ENCODE peak calls at places on chromosome 22, in seven cellular contexts. V is activated CD8-positive, alpha-beta T cell treated with anti-CD3 and anti-CD28 coated beads, Interleukin-2, amount 10 ng/mL, durations not matched to agents 7 days and 5 days; C is activated T-cell treated with anti-CD3 and anti-CD28 coated beads for 1 hour; I is stimulated activated CD4-positive, alpha-beta T cell treated with anti-CD3 and anti-CD28 coated beads, Interleukin-15, amount 100 ng/mL, for 24 hours; J is HEK293T; A is NK-92 treated with Interleukin-12 subunit alpha and Interleukin-12 subunit beta, amount 100 ng/mL, for 24 hours; F is IMR-90. R is an unnamed sample.

GRCh38 chr22:50314081-50314454 is 6.6 kb upstream of the PLXNB2 start:
- DNase-seq in J (no peak), F (no peak), V (no peak), C (no peak), A (no peak), I (no peak), R (no peak)

GRCh38 chr22:35437038-35437437 is 37.1 kb downstream of the MCM5 start:
- DNase-seq in F (no peak), I (peak), J (peak), C (no peak), V (peak), A (no peak), R (no peak)

GRCh38 chr22:39475902-39476301 is 19.1 kb downstream of the MGAT3 start:
- DNase-seq in A (no peak), I (no peak), F (no peak), J (no peak), V (no peak), C (no peak), R (no peak)

GRCh38 chr22:38755155-38755910 is 465 bp downstream of the SUN2 start:
- DNase-seq in C (no peak), A (peak), J (peak), I (peak), V (peak), F (peak), R (no peak)

GRCh38 chr22:20434264-20434751 is 3.3 kb downstream of the SCARF2 start:
- DNase-seq in I (no peak), C (no peak), V (no peak), A (no peak), F (no peak), J (no peak), R (no peak)

GRCh38 chr22:31647921-31648320 is 14.1 kb downstream of the PISD start:
- DNase-seq in V (no peak), J (no peak), I (no peak), F (no peak), C (no peak), A (no peak), R (no peak)

GRCh38 chr22:20499769-20500168 is 4.2 kb upstream of the KLHL22 start:
- DNase-seq in J (no peak), V (no peak), F (no peak), I (no peak), A (no peak), C (no peak), R (no peak)

GRCh38 chr22:45112136-45112879 is 51.4 kb upstream of the NUP50 start:
- DNase-seq in J (no peak), V (no peak), F (peak), A (no peak), C (no peak), I (no peak), R (no peak)

GRCh38 chr22:42179616-42180015 is 49.0 kb upstream of the CYP2D6 start:
- DNase-seq in F (peak), A (no peak), C (no peak), V (no peak), J (no peak), I (no peak), R (peak)

GRCh38 chr22:38315801-38316339 is 1.4 kb downstream of the CSNK1E start:
- DNase-seq in V (no peak), C (no peak), F (no peak), J (no peak), I (peak), A (no peak), R (no peak)

GRCh38 chr22:30186048-30186447 is 60.5 kb downstream of the LIF start:
- DNase-seq in J (no peak), I (no peak), C (no peak), A (no peak), F (no peak), V (no peak), R (no peak)

GRCh38 chr22:41237707-41238569 is 2.8 kb downstream of the CHADL start:
- DNase-seq in V (peak), A (no peak), C (peak), F (peak), J (no peak), I (peak), R (no peak)

GRCh38 chr22:24235315-24235714 is 9.6 kb downstream of the GGT5 start:
- DNase-seq in I (no peak), C (no peak), J (no peak), F (no peak), A (no peak), V (no peak), R (no peak)

GRCh38 chr22:41762980-41763779 is 37.3 kb upstream of the CCDC134 start:
- DNase-seq in C (peak), F (no peak), A (peak), I (peak), J (peak), V (peak), R (no peak)

GRCh38 chr22:45179276-45180049 is 15.7 kb downstream of the NUP50 start:
- DNase-seq in C (peak), V (peak), A (no peak), J (no peak), I (no peak), F (no peak), R (no peak)

GRCh38 chr22:41905411-41906202 is 9.3 kb downstream of the SHISA8 start:
- DNase-seq in J (no peak), C (no peak), V (no peak), I (no peak), F (no peak), A (no peak), R (no peak)

GRCh38 chr22:16949561-16949960 is 58.5 kb downstream of the GAB4 start:
- DNase-seq in F (no peak), V (no peak), J (no peak), C (no peak), I (peak), A (no peak), R (no peak)

GRCh38 chr22:42347281-42347824 is 76.9 kb upstream of the TCF20 start:
- DNase-seq in V (no peak), C (no peak), A (no peak), I (no peak), F (no peak), J (no peak), R (no peak)

GRCh38 chr22:19178065-19178658 is 374 bp downstream of the SLC25A1 start:
- DNase-seq in V (peak), F (peak), A (no peak), J (peak), I (peak), C (peak), R (no peak)

GRCh38 chr22:46604306-46604690 is 15.9 kb upstream of the GRAMD4 start:
- DNase-seq in C (no peak), I (peak), A (no peak), F (peak), V (peak), J (no peak), R (no peak)